ENCODE peak calls at places on chromosomes 5 and 9, in eight cellular contexts. P, E, Z, Y, C, M, L and Q are unnamed samples.

GRCh38 chr5:80308526-80308925 is 11.3 kb upstream of the SPZ1 start:
- DNase-seq in L (no peak), E (no peak), Z (no peak), M (no peak), Y (no peak), C (no peak), P (no peak), Q (no peak)

GRCh38 chr9:16138961-16139441 is 586.2 kb downstream of the CCDC171 start:
- DNase-seq in C (no peak), P (peak), E (no peak), Z (no peak), L (no peak), M (no peak), Y (no peak), Q (no peak)

GRCh38 chr9:1726993-1727759 is 288.0 kb upstream of the SMARCA2 start:
- DNase-seq in Y (no peak), Z (no peak), E (peak), C (no peak), L (no peak), P (peak), M (no peak), Q (no peak)

GRCh38 chr9:136056546-136057235 is 38.4 kb downstream of the NACC2 start:
- DNase-seq in Y (no peak), Z (no peak), L (no peak), P (no peak), E (no peak), C (peak), M (no peak), Q (peak)

GRCh38 chr5:136058972-136059354 is 30.2 kb downstream of the TGFBI start:
- DNase-seq in P (no peak), Z (no peak), Y (no peak), C (no peak), M (no peak), E (no peak), L (no peak), Q (no peak)

GRCh38 chr5:5340206-5340729 is 82.2 kb upstream of the ICE1 start:
- DNase-seq in Z (no peak), P (peak), L (peak), C (peak), Y (no peak), E (no peak), M (peak), Q (no peak)

GRCh38 chr5:9538504-9538903 is 7.4 kb downstream of the SEMA5A start:
- DNase-seq in L (no peak), M (no peak), P (no peak), E (no peak), C (no peak), Z (no peak), Y (peak), Q (no peak)

GRCh38 chr5:125655156-125655555 is 768.1 kb upstream of the GRAMD2B start:
- DNase-seq in M (no peak), L (no peak), E (no peak), Z (peak), C (no peak), P (no peak), Y (peak), Q (no peak)

GRCh38 chr5:116375926-116376325 is 198.7 kb downstream of the SEMA6A start:
- DNase-seq in Y (peak), E (no peak), M (no peak), P (no peak), C (no peak), Z (no peak), L (no peak), Q (peak)

GRCh38 chr9:15278839-15279238 is 28.2 kb downstream of the TTC39B start:
- DNase-seq in Z (no peak), Y (no peak), C (no peak), L (no peak), M (no peak), E (no peak), P (no peak), Q (no peak)

GRCh38 chr5:10734050-10734709 is 26.9 kb downstream of the DAP start:
- DNase-seq in E (no peak), M (no peak), Z (no peak), Y (no peak), C (no peak), P (no peak), L (no peak), Q (no peak)

GRCh38 chr9:127204771-127205470 is 59.7 kb upstream of the GARNL3 start:
- DNase-seq in Z (no peak), C (peak), L (no peak), E (peak), P (peak), M (peak), Y (no peak), Q (no peak)

GRCh38 chr9:96201140-96201539 is 100.8 kb downstream of the HSD17B3 start:
- DNase-seq in Y (no peak), P (no peak), C (no peak), Z (no peak), L (no peak), M (no peak), E (no peak), Q (no peak)

GRCh38 chr9:93259490-93260289 is 75.8 kb downstream of the WNK2 start:
- DNase-seq in Y (no peak), Z (no peak), E (no peak), P (no peak), C (peak), L (no peak), M (peak), Q (no peak)

GRCh38 chr9:135480071-135480941 is 724 bp downstream of the PPP1R26 start:
- DNase-seq in Z (no peak), C (no peak), P (peak), Y (peak), E (no peak), L (no peak), M (peak), Q (no peak)

GRCh38 chr5:65198777-65199120 is 283.0 kb downstream of the ADAMTS6 start:
- DNase-seq in Y (no peak), C (no peak), M (no peak), E (no peak), P (peak), Z (no peak), L (no peak), Q (no peak)

GRCh38 chr5:174503461-174504265 is 220.7 kb upstream of the MSX2 start:
- DNase-seq in C (peak), Y (no peak), Z (no peak), L (no peak), E (no peak), P (peak), M (no peak), Q (no peak)

GRCh38 chr9:137002646-137003041 is 6.3 kb upstream of the CLIC3 start:
- DNase-seq in L (no peak), P (no peak), M (no peak), C (no peak), E (no peak), Y (no peak), Z (no peak), Q (no peak)

GRCh38 chr9:76835571-76836283 is 70.2 kb downstream of the PRUNE2 start:
- DNase-seq in M (no peak), E (no peak), P (peak), L (no peak), Z (no peak), Y (peak), C (peak), Q (no peak)

GRCh38 chr5:1804001-1804690 is 2.9 kb downstream of the NDUFS6 start:
- DNase-seq in L (no peak), C (no peak), P (no peak), Y (no peak), E (no peak), M (no peak), Z (no peak), Q (no peak)

GRCh38 chr5:114449836-114450515 is 88.1 kb downstream of the KCNN2 start:
- DNase-seq in Z (peak), Y (peak), P (peak), E (peak), L (peak), C (peak), M (peak), Q (no peak)

GRCh38 chr5:177437623-177438022 is 9.0 kb upstream of the PRR7 start:
- DNase-seq in L (no peak), C (no peak), Y (no peak), M (no peak), P (no peak), Z (no peak), E (no peak), Q (no peak)

GRCh38 chr5:57441557-57441956 is 41.1 kb downstream of the ACTBL2 start:
- DNase-seq in L (no peak), M (no peak), C (no peak), P (peak), Y (no peak), Z (no peak), E (no peak), Q (peak)

GRCh38 chr9:3088166-3088702 is 244.3 kb upstream of the PUM3 start:
- DNase-seq in Y (peak), P (no peak), E (no peak), Z (no peak), L (no peak), M (no peak), C (no peak), Q (no peak)

GRCh38 chr5:175025046-175025445 is 300.7 kb downstream of the MSX2 start:
- DNase-seq in E (no peak), C (no peak), L (no peak), P (no peak), Z (no peak), M (no peak), Y (no peak), Q (no peak)

GRCh38 chr5:62341783-62342475 is 35.9 kb downstream of the KIF2A start:
- DNase-seq in Z (no peak), E (no peak), M (no peak), C (no peak), L (no peak), P (no peak), Y (no peak), Q (no peak)

GRCh38 chr5:4576161-4576748 is 563.9 kb upstream of the ADAMTS16 start:
- DNase-seq in E (no peak), Y (no peak), L (no peak), Z (no peak), P (peak), C (no peak), M (no peak), Q (no peak)